ENCODE peak calls at places on chromosomes 7 and 10, in ten cellular contexts. One of them, this sample, is unnamed. For H3K9me3, the result is how much of the 10 kb centered on the place peaks cover.

GRCh38 chr10:6667679-6668270 is 87.7 kb upstream of the PRKCQ start:
- DNase-seq in Peyer's patch: no peak
- DNase-seq in ascending aorta: no peak
- DNase-seq in PC-3: peak
- DNase-seq in neural progenitor cell: peak
- DNase-seq in WERI-Rb-1: no peak
- DNase-seq in tibial artery: no peak
- DNase-seq in adrenal gland: peak
- DNase-seq in osteoblast: peak
- DNase-seq in SK-N-SH: peak
- DNase-seq in this sample: no peak

GRCh38 chr10:71750124-71750841 is 23.0 kb downstream of the VSIR start:
- DNase-seq in Peyer's patch: peak
- DNase-seq in tibial artery: no peak
- DNase-seq in ascending aorta: no peak
- DNase-seq in adrenal gland: no peak
- DNase-seq in neural progenitor cell: no peak
- DNase-seq in WERI-Rb-1: no peak
- DNase-seq in PC-3: no peak
- DNase-seq in osteoblast: no peak
- DNase-seq in SK-N-SH: no peak
- DNase-seq in this sample: no peak

GRCh38 chr7:102467581-102468415 is 3.0 kb downstream of the LRWD1 start:
- DNase-seq in adrenal gland: no peak
- DNase-seq in SK-N-SH: no peak
- DNase-seq in neural progenitor cell: no peak
- DNase-seq in PC-3: no peak
- DNase-seq in ascending aorta: no peak
- DNase-seq in osteoblast: peak
- DNase-seq in WERI-Rb-1: no peak
- DNase-seq in tibial artery: no peak
- DNase-seq in Peyer's patch: peak
- DNase-seq in this sample: no peak

GRCh38 chr10:64486149-64486548 is 964.9 kb downstream of the REEP3 start:
- DNase-seq in PC-3: peak
- DNase-seq in SK-N-SH: no peak
- DNase-seq in tibial artery: no peak
- DNase-seq in osteoblast: no peak
- DNase-seq in WERI-Rb-1: no peak
- DNase-seq in neural progenitor cell: no peak
- DNase-seq in ascending aorta: no peak
- DNase-seq in adrenal gland: no peak
- DNase-seq in Peyer's patch: no peak
- DNase-seq in this sample: no peak

GRCh38 chr10:126133906-126134703 is 237.7 kb downstream of the FANK1 start:
- DNase-seq in ascending aorta: no peak
- DNase-seq in WERI-Rb-1: no peak
- DNase-seq in adrenal gland: no peak
- DNase-seq in osteoblast: peak
- DNase-seq in neural progenitor cell: no peak
- DNase-seq in PC-3: peak
- DNase-seq in Peyer's patch: no peak
- DNase-seq in tibial artery: no peak
- DNase-seq in SK-N-SH: no peak
- DNase-seq in this sample: no peak

GRCh38 chr7:129502708-129503685 is 666 bp downstream of the SMKR1 start:
- DNase-seq in WERI-Rb-1: no peak
- DNase-seq in tibial artery: no peak
- DNase-seq in adrenal gland: no peak
- DNase-seq in Peyer's patch: peak
- DNase-seq in neural progenitor cell: peak
- DNase-seq in PC-3: no peak
- DNase-seq in SK-N-SH: peak
- DNase-seq in ascending aorta: no peak
- DNase-seq in osteoblast: no peak
- DNase-seq in this sample: no peak

GRCh38 chr7:47514818-47515217 is 67.1 kb downstream of the TNS3 start:
- DNase-seq in Peyer's patch: no peak
- DNase-seq in SK-N-SH: no peak
- DNase-seq in tibial artery: peak
- DNase-seq in adrenal gland: no peak
- DNase-seq in ascending aorta: no peak
- DNase-seq in WERI-Rb-1: no peak
- DNase-seq in PC-3: no peak
- DNase-seq in osteoblast: no peak
- DNase-seq in neural progenitor cell: no peak
- DNase-seq in this sample: no peak

GRCh38 chr7:4973728-4974198 is 14.8 kb upstream of the MMD2 start:
- DNase-seq in WERI-Rb-1: peak
- DNase-seq in neural progenitor cell: peak
- DNase-seq in PC-3: peak
- DNase-seq in osteoblast: peak
- DNase-seq in SK-N-SH: peak
- DNase-seq in ascending aorta: peak
- DNase-seq in Peyer's patch: peak
- DNase-seq in tibial artery: peak
- DNase-seq in adrenal gland: peak
- DNase-seq in this sample: peak

GRCh38 chr10:33899578-33900531 is 565.4 kb upstream of the NRP1 start:
- DNase-seq in WERI-Rb-1: no peak
- DNase-seq in ascending aorta: no peak
- DNase-seq in Peyer's patch: no peak
- DNase-seq in neural progenitor cell: no peak
- DNase-seq in PC-3: peak
- DNase-seq in SK-N-SH: no peak
- DNase-seq in tibial artery: no peak
- DNase-seq in adrenal gland: no peak
- DNase-seq in osteoblast: no peak
- DNase-seq in this sample: no peak

GRCh38 chr10:96700477-96701099 is 19.7 kb downstream of the PIK3AP1 start:
- DNase-seq in WERI-Rb-1: no peak
- DNase-seq in adrenal gland: no peak
- DNase-seq in Peyer's patch: peak
- DNase-seq in PC-3: no peak
- DNase-seq in ascending aorta: no peak
- DNase-seq in tibial artery: peak
- DNase-seq in neural progenitor cell: no peak
- DNase-seq in SK-N-SH: no peak
- DNase-seq in osteoblast: no peak
- DNase-seq in this sample: no peak

GRCh38 chr7:143292873-143293272 is 4.7 kb downstream of the CASP2 start:
- DNase-seq in tibial artery: no peak
- DNase-seq in SK-N-SH: no peak
- DNase-seq in adrenal gland: no peak
- DNase-seq in PC-3: no peak
- DNase-seq in WERI-Rb-1: no peak
- DNase-seq in Peyer's patch: no peak
- DNase-seq in neural progenitor cell: no peak
- DNase-seq in ascending aorta: no peak
- DNase-seq in osteoblast: no peak
- DNase-seq in this sample: no peak

GRCh38 chr10:126126856-126127255 is 230.5 kb downstream of the FANK1 start:
- DNase-seq in PC-3: no peak
- DNase-seq in osteoblast: no peak
- DNase-seq in WERI-Rb-1: no peak
- DNase-seq in Peyer's patch: no peak
- DNase-seq in adrenal gland: no peak
- DNase-seq in neural progenitor cell: no peak
- DNase-seq in tibial artery: no peak
- DNase-seq in SK-N-SH: no peak
- DNase-seq in ascending aorta: no peak
- DNase-seq in this sample: no peak

GRCh38 chr7:91288208-91288824 is 24.1 kb downstream of the FZD1 start:
- DNase-seq in tibial artery: peak
- DNase-seq in PC-3: peak
- DNase-seq in Peyer's patch: peak
- DNase-seq in ascending aorta: no peak
- DNase-seq in osteoblast: no peak
- DNase-seq in neural progenitor cell: peak
- DNase-seq in SK-N-SH: no peak
- DNase-seq in WERI-Rb-1: peak
- DNase-seq in adrenal gland: peak
- DNase-seq in this sample: no peak

GRCh38 chr7:50721661-50722259 is 60.9 kb downstream of the GRB10 start:
- DNase-seq in adrenal gland: no peak
- DNase-seq in SK-N-SH: no peak
- DNase-seq in osteoblast: no peak
- DNase-seq in Peyer's patch: no peak
- DNase-seq in PC-3: no peak
- DNase-seq in neural progenitor cell: no peak
- DNase-seq in tibial artery: no peak
- DNase-seq in WERI-Rb-1: no peak
- DNase-seq in ascending aorta: no peak
- DNase-seq in this sample: no peak

GRCh38 chr7:111232249-111233084 is 141.5 kb downstream of the LRRN3 start:
- DNase-seq in Peyer's patch: no peak
- DNase-seq in osteoblast: no peak
- DNase-seq in ascending aorta: no peak
- DNase-seq in neural progenitor cell: no peak
- DNase-seq in SK-N-SH: no peak
- DNase-seq in tibial artery: no peak
- DNase-seq in PC-3: peak
- DNase-seq in adrenal gland: no peak
- DNase-seq in WERI-Rb-1: no peak
- DNase-seq in this sample: no peak

GRCh38 chr10:110502851-110503301 is 5.2 kb downstream of the DUSP5 start:
- DNase-seq in osteoblast: peak
- DNase-seq in Peyer's patch: peak
- DNase-seq in ascending aorta: no peak
- DNase-seq in WERI-Rb-1: no peak
- DNase-seq in PC-3: peak
- DNase-seq in neural progenitor cell: no peak
- DNase-seq in tibial artery: peak
- DNase-seq in adrenal gland: peak
- DNase-seq in SK-N-SH: no peak
- DNase-seq in this sample: no peak

GRCh38 chr10:99598011-99598410 is 22.2 kb downstream of the SLC25A28 start:
- DNase-seq in osteoblast: no peak
- DNase-seq in adrenal gland: no peak
- DNase-seq in Peyer's patch: no peak
- DNase-seq in tibial artery: no peak
- DNase-seq in SK-N-SH: no peak
- DNase-seq in PC-3: no peak
- DNase-seq in neural progenitor cell: no peak
- DNase-seq in WERI-Rb-1: no peak
- DNase-seq in ascending aorta: no peak
- DNase-seq in this sample: no peak

GRCh38 chr10:31656820-31657470 is 271.7 kb downstream of the ARHGAP12 start:
- DNase-seq in Peyer's patch: no peak
- DNase-seq in neural progenitor cell: no peak
- DNase-seq in ascending aorta: no peak
- DNase-seq in PC-3: no peak
- DNase-seq in tibial artery: no peak
- DNase-seq in osteoblast: no peak
- DNase-seq in adrenal gland: no peak
- DNase-seq in WERI-Rb-1: no peak
- DNase-seq in SK-N-SH: no peak
- DNase-seq in this sample: no peak

GRCh38 chr7:2613926-2614613 is 17.7 kb upstream of the TTYH3 start:
- DNase-seq in SK-N-SH: peak
- DNase-seq in PC-3: no peak
- DNase-seq in WERI-Rb-1: no peak
- DNase-seq in tibial artery: peak
- DNase-seq in osteoblast: peak
- DNase-seq in neural progenitor cell: no peak
- DNase-seq in Peyer's patch: no peak
- DNase-seq in adrenal gland: peak
- DNase-seq in ascending aorta: peak
- DNase-seq in this sample: no peak

GRCh38 chr10:49115796-49116508 is 630 bp upstream of the VSTM4 start:
- DNase-seq in SK-N-SH: no peak
- DNase-seq in tibial artery: no peak
- DNase-seq in adrenal gland: no peak
- DNase-seq in WERI-Rb-1: no peak
- DNase-seq in PC-3: no peak
- DNase-seq in osteoblast: no peak
- DNase-seq in Peyer's patch: no peak
- DNase-seq in neural progenitor cell: no peak
- DNase-seq in ascending aorta: no peak
- DNase-seq in this sample: no peak
- TF ChIP-seq CTCF in SK-N-SH: no peak
- TF ChIP-seq CTCF in tibial artery: no peak
- TF ChIP-seq CTCF in adrenal gland: no peak
- TF ChIP-seq CTCF in WERI-Rb-1: no peak
- TF ChIP-seq CTCF in PC-3: no peak
- TF ChIP-seq CTCF in osteoblast: no peak
- TF ChIP-seq CTCF in Peyer's patch: no peak
- TF ChIP-seq CTCF in neural progenitor cell: no peak
- TF ChIP-seq CTCF in ascending aorta: no peak
- TF ChIP-seq CTCF in this sample: no peak

GRCh38 chr7:57181281-57181680 is 49.0 kb upstream of the ZNF479 start:
- DNase-seq in PC-3: no peak
- DNase-seq in Peyer's patch: no peak
- DNase-seq in osteoblast: no peak
- DNase-seq in tibial artery: no peak
- DNase-seq in SK-N-SH: no peak
- DNase-seq in neural progenitor cell: no peak
- DNase-seq in adrenal gland: no peak
- DNase-seq in WERI-Rb-1: no peak
- DNase-seq in ascending aorta: no peak
- DNase-seq in this sample: no peak
- H3K9me3 ChIP-seq in PC-3: under half
- H3K9me3 ChIP-seq in Peyer's patch: half or more
- H3K9me3 ChIP-seq in osteoblast: under half
- H3K9me3 ChIP-seq in tibial artery: under half
- H3K9me3 ChIP-seq in SK-N-SH: under half
- H3K9me3 ChIP-seq in neural progenitor cell: under half
- H3K9me3 ChIP-seq in adrenal gland: under half
- H3K9me3 ChIP-seq in WERI-Rb-1: under half
- H3K9me3 ChIP-seq in ascending aorta: under half
- H3K9me3 ChIP-seq in this sample: under half

DNA sequence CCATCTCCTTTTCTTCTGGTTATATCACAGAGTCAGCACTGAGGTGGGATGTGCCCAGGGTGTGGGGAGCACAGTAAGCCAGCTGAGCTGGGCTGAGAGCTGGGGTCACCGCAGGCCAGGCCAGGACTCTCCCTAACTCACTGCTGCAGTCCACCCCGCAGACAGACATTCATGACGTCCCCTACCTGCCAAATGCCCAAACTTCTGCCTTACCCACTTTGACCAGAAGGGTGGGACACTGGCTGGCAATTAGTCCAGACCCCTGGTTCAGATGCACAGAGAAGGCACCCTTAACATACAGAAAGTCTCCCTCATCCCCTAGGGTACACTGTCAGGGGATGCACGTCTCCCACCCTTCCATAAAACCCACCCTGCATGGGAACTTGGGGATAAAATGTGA is 2.1 kb downstream of the DRGX start:
- DNase-seq in neural progenitor cell: peak
- DNase-seq in WERI-Rb-1: no peak
- DNase-seq in tibial artery: no peak
- DNase-seq in Peyer's patch: no peak
- DNase-seq in PC-3: no peak
- DNase-seq in osteoblast: no peak
- DNase-seq in adrenal gland: no peak
- DNase-seq in SK-N-SH: no peak
- DNase-seq in ascending aorta: no peak
- DNase-seq in this sample: no peak
- TF ChIP-seq CTCF in neural progenitor cell: peak
- TF ChIP-seq CTCF in WERI-Rb-1: no peak
- TF ChIP-seq CTCF in tibial artery: no peak
- TF ChIP-seq CTCF in Peyer's patch: no peak
- TF ChIP-seq CTCF in PC-3: peak
- TF ChIP-seq CTCF in osteoblast: no peak
- TF ChIP-seq CTCF in adrenal gland: no peak
- TF ChIP-seq CTCF in SK-N-SH: no peak
- TF ChIP-seq CTCF in ascending aorta: no peak
- TF ChIP-seq CTCF in this sample: no peak

GRCh38 chr10:128568979-128569378 is 442.8 kb upstream of the MKI67 start:
- DNase-seq in osteoblast: no peak
- DNase-seq in neural progenitor cell: no peak
- DNase-seq in tibial artery: no peak
- DNase-seq in Peyer's patch: no peak
- DNase-seq in ascending aorta: no peak
- DNase-seq in PC-3: no peak
- DNase-seq in SK-N-SH: no peak
- DNase-seq in adrenal gland: no peak
- DNase-seq in WERI-Rb-1: peak
- DNase-seq in this sample: no peak
- H3K9me3 ChIP-seq in osteoblast: under half
- H3K9me3 ChIP-seq in neural progenitor cell: under half
- H3K9me3 ChIP-seq in tibial artery: under half
- H3K9me3 ChIP-seq in Peyer's patch: under half
- H3K9me3 ChIP-seq in ascending aorta: under half
- H3K9me3 ChIP-seq in PC-3: under half
- H3K9me3 ChIP-seq in SK-N-SH: under half
- H3K9me3 ChIP-seq in adrenal gland: under half
- H3K9me3 ChIP-seq in WERI-Rb-1: under half
- H3K9me3 ChIP-seq in this sample: under half